ENCODE peak calls at places on chromosomes 12 and 14, in six cellular contexts. W is cardiac fibroblast, H is choroid plexus epithelial cell, V is T-helper 1 cell, M is RPMI7951, R is GM04503. B is an unnamed sample.

GRCh38 chr12:117427176-117427575 is 65.8 kb upstream of the NOS1 start:
- DNase-seq in M (no peak), R (no peak), W (no peak), H (no peak), V (no peak), B (no peak)

GRCh38 chr14:102192840-102193502 is 53.3 kb downstream of the WDR20 start:
- DNase-seq in M (no peak), W (no peak), V (no peak), R (no peak), H (no peak), B (no peak)

GRCh38 chr12:5343711-5344110 is 88.2 kb upstream of the NTF3 start:
- DNase-seq in W (no peak), R (no peak), M (no peak), H (no peak), V (no peak), B (no peak)

GRCh38 chr14:55579724-55580400 is at the start of gene KTN1:
- DNase-seq in R (no peak), H (peak), V (peak), M (peak), W (peak), B (peak)

GRCh38 chr12:19739195-19739776 is 300.0 kb downstream of the AEBP2 start:
- DNase-seq in H (peak), M (peak), W (peak), R (peak), V (no peak), B (peak)

GRCh38 chr12:15808250-15808971 is 19.2 kb upstream of the EPS8 start:
- DNase-seq in M (no peak), W (no peak), H (peak), V (no peak), R (no peak), B (peak)

GRCh38 chr12:125092872-125093680 is 27.8 kb downstream of the AACS start:
- DNase-seq in H (peak), M (no peak), V (no peak), R (no peak), W (peak), B (no peak)

GRCh38 chr14:37061697-37062096 is 110.7 kb downstream of the SLC25A21 start:
- DNase-seq in V (no peak), M (no peak), H (no peak), W (no peak), R (no peak), B (peak)

GRCh38 chr14:65676361-65677014 is 264.0 kb downstream of the FUT8 start:
- DNase-seq in H (no peak), W (no peak), V (no peak), R (no peak), M (no peak), B (no peak)

GRCh38 chr12:51884676-51885229 is 3.1 kb upstream of the ANKRD33 start:
- DNase-seq in H (no peak), R (no peak), V (no peak), W (no peak), M (peak), B (peak)

GRCh38 chr12:122516544-122517361 is 10.0 kb downstream of the RSRC2 start:
- DNase-seq in R (no peak), M (no peak), H (no peak), V (no peak), W (no peak), B (no peak)

GRCh38 chr14:105069887-105070759 is 4.9 kb upstream of the GPR132 start:
- DNase-seq in W (peak), H (no peak), M (peak), V (no peak), R (no peak), B (no peak)

GRCh38 chr12:51819851-51820720 is 28.4 kb downstream of the FIGNL2 start:
- DNase-seq in W (no peak), H (no peak), R (no peak), V (peak), M (peak), B (peak)

GRCh38 chr14:34036319-34036761 is 85.5 kb upstream of the EGLN3 start:
- DNase-seq in V (no peak), R (no peak), W (peak), M (no peak), H (no peak), B (no peak)

GRCh38 chr14:93346926-93347721 is at the start of gene COX8C:
- DNase-seq in R (no peak), W (no peak), M (no peak), H (no peak), V (no peak), B (no peak)

GRCh38 chr12:46160081-46160980 is 108.5 kb downstream of the SLC38A1 start:
- DNase-seq in V (no peak), H (peak), M (peak), W (peak), R (peak), B (peak)

GRCh38 chr14:99605299-99605961 is 1.4 kb upstream of the CCDC85C start:
- DNase-seq in M (peak), W (peak), H (peak), R (no peak), V (peak), B (peak)

GRCh38 chr12:84950971-84951546 is 38.5 kb upstream of the SLC6A15 start:
- DNase-seq in R (no peak), M (no peak), W (no peak), V (no peak), H (no peak), B (no peak)

GRCh38 chr14:100708349-100709217 is 18.1 kb upstream of the DLK1 start:
- DNase-seq in H (peak), V (no peak), W (peak), R (no peak), M (no peak), B (no peak)

GRCh38 chr14:94914191-94914590 is 144.3 kb upstream of the GSC start:
- DNase-seq in H (no peak), W (no peak), M (no peak), V (no peak), R (no peak), B (no peak)

GRCh38 chr12:93025145-93026103 is 96.3 kb upstream of the EEA1 start:
- DNase-seq in W (peak), V (no peak), H (peak), M (peak), R (peak), B (peak)

GRCh38 chr14:66509874-66510273 is 1.9 kb downstream of the GPHN start:
- DNase-seq in V (no peak), W (no peak), H (peak), R (no peak), M (no peak), B (peak)

GRCh38 chr14:51653096-51653814 is 1.5 kb downstream of the FRMD6 start:
- DNase-seq in H (peak), M (peak), W (peak), V (no peak), R (no peak), B (peak)

GRCh38 chr14:105087308-105087962 is 22.2 kb upstream of the GPR132 start:
- DNase-seq in V (no peak), M (no peak), H (peak), W (peak), R (no peak), B (peak)

GRCh38 chr12:98559666-98560065 is 33.8 kb upstream of the SLC25A3 start:
- DNase-seq in V (no peak), W (no peak), H (no peak), M (no peak), R (no peak), B (no peak)

GRCh38 chr12:69898236-69898635 is 73.2 kb downstream of the MYRFL start:
- DNase-seq in M (peak), W (no peak), H (peak), V (no peak), R (no peak), B (peak)

GRCh38 chr12:121905746-121906145 is 12.6 kb upstream of the CFAP251 start:
- DNase-seq in R (no peak), M (peak), H (no peak), W (no peak), V (no peak), B (peak)

GRCh38 chr12:62922539-62922938 is 12.4 kb downstream of the PPM1H start:
- DNase-seq in V (no peak), M (peak), W (no peak), R (no peak), H (peak), B (peak)

GRCh38 chr14:77039285-77040058 is 11.0 kb upstream of the IRF2BPL start:
- DNase-seq in M (peak), R (no peak), V (no peak), W (peak), H (peak), B (peak)

GRCh38 chr14:26255213-26255612 is 342.6 kb downstream of the NOVA1 start:
- DNase-seq in M (no peak), H (peak), W (peak), V (no peak), R (no peak), B (no peak)

GRCh38 chr12:51345681-51346080 is 798 bp downstream of the CELA1 start:
- DNase-seq in V (no peak), W (peak), R (no peak), M (peak), H (peak), B (peak)

GRCh38 chr12:107400686-107401447 is 284.7 kb upstream of the PWP1 start:
- DNase-seq in M (peak), W (peak), H (peak), R (no peak), V (no peak), B (peak)

GRCh38 chr12:57110189-57111045 is 745 bp downstream of the STAT6 start:
- DNase-seq in M (peak), R (no peak), V (peak), W (peak), H (peak), B (no peak)

GRCh38 chr14:41280745-41281144 is 325.9 kb upstream of the LRFN5 start:
- DNase-seq in V (no peak), H (peak), W (peak), M (no peak), R (no peak), B (no peak)

GRCh38 chr12:76713130-76713529 is 50.8 kb upstream of the ZDHHC17 start:
- DNase-seq in W (peak), M (peak), V (no peak), H (peak), R (no peak), B (peak)

GRCh38 chr12:1660304-1661187 is 30.3 kb upstream of the ADIPOR2 start:
- DNase-seq in R (no peak), M (no peak), H (peak), V (peak), W (peak), B (peak)

GRCh38 chr12:45309826-45310626 is 94.1 kb downstream of the ANO6 start:
- DNase-seq in W (peak), R (peak), H (peak), V (no peak), M (no peak), B (no peak)